ENCODE peak calls at places on chromosomes 13 and 19, in five cellular contexts. U is H1, T is A549, N is HepG2, Y is GM12878. G is an unnamed sample.

GRCh38 chr13:73171242-73171641 is 112.4 kb downstream of the KLF5 start:
- DNase-seq in U (no peak), Y (no peak), N (no peak), T (no peak), G (no peak)

GRCh38 chr19:28481674-28482073 is 731.3 kb downstream of the UQCRFS1 start:
- DNase-seq in T (no peak), U (no peak), N (no peak), Y (no peak), G (no peak)

GRCh38 chr13:42836930-42837329 is 55.5 kb downstream of the FAM216B start:
- DNase-seq in N (no peak), U (no peak), T (peak), Y (no peak), G (no peak)

GRCh38 chr19:29516358-29516725 is 9.5 kb upstream of the VSTM2B start:
- DNase-seq in T (no peak), N (no peak), U (no peak), Y (no peak), G (no peak)

GRCh38 chr19:12872255-12872654 is 9.0 kb downstream of the DNASE2 start:
- DNase-seq in Y (no peak), T (no peak), N (no peak), U (no peak), G (no peak)

GRCh38 chr19:38788478-38789243 is at the start of gene LGALS7B:
- DNase-seq in N (no peak), T (no peak), Y (no peak), U (no peak), G (no peak)

GRCh38 chr19:46000497-46001246 is 5.4 kb downstream of the CCDC61 start:
- DNase-seq in N (no peak), U (peak), Y (no peak), T (no peak), G (peak)

GRCh38 chr19:14061081-14061749 is 661 bp downstream of the PALM3 start:
- DNase-seq in N (peak), Y (no peak), U (no peak), T (no peak), G (no peak)

GRCh38 chr19:55005684-55006488 is 32.2 kb downstream of the GP6 start:
- DNase-seq in U (no peak), T (peak), N (peak), Y (peak), G (peak)

GRCh38 chr19:3186377-3186688 is 603 bp downstream of the NCLN start:
- DNase-seq in T (no peak), Y (no peak), U (no peak), N (no peak), G (no peak)

GRCh38 chr13:57629391-57629804 is 2.1 kb upstream of the PCDH17 start:
- DNase-seq in T (no peak), N (no peak), U (no peak), Y (no peak), G (no peak)

GRCh38 chr19:29119582-29119981 is 93.4 kb downstream of the UQCRFS1 start:
- DNase-seq in N (no peak), Y (no peak), T (no peak), U (peak), G (no peak)

GRCh38 chr13:84653915-84654534 is 771.8 kb upstream of the SLITRK1 start:
- DNase-seq in U (no peak), T (no peak), N (no peak), Y (no peak), G (no peak)

GRCh38 chr13:84654654-84655244 is 772.5 kb upstream of the SLITRK1 start:
- DNase-seq in U (peak), T (no peak), Y (no peak), N (no peak), G (no peak)

GRCh38 chr13:84649853-84650252 is 767.6 kb upstream of the SLITRK1 start:
- DNase-seq in T (no peak), U (no peak), N (no peak), Y (no peak), G (no peak)

GRCh38 chr13:84648069-84648640 is 765.9 kb upstream of the SLITRK1 start:
- DNase-seq in N (no peak), Y (no peak), U (no peak), T (no peak), G (no peak)

DNA sequence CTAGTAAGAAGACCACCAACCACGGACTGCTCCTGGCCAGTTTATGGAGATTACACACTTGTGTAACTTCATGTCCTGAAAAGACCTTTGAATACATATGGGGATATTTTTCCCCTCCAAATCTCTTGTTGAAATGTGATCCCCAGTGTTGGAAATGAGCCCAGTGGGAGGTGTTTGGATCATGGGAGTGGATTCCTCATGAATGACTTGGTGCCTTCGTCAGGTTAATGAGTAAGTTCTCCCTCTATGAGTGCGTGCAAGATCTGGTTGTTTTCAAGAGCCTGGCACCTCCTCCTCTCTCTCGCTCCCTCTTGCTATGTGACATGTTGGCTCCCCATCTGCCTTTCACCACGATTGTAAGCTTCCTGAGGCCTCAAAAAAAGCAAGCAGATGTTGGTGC is 769.0 kb upstream of the SLITRK1 start:
- DNase-seq in N (peak), Y (no peak), T (no peak), U (no peak), G (no peak)
- TF ChIP-seq KDM1A in N (no peak), Y (no peak), T (no peak), U (no peak), G (no peak)

DNA sequence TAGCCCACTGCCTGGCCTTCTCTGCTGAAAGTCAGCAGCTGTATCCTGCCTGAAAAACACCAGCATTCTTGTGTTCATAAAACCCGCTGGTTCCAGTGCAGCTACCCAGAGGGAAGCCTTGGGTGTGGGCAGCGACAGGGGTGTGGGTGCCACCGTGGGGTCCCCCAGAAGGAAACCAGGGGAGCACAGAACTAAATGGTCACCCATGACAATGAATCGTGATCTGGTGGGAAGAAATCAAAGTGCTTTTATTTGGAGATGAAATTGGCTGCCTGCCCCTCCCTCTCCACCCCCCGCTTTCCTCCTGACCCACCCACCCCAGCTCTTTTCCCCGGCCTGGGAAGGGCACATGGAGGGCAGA is 13.7 kb downstream of the RASA3 start:
- DNase-seq in N (no peak), U (no peak), Y (no peak), T (peak), G (no peak)
- TF ChIP-seq RFX5 in N (no peak), U (no peak), Y (no peak), T (no peak), G (no peak)

DNA sequence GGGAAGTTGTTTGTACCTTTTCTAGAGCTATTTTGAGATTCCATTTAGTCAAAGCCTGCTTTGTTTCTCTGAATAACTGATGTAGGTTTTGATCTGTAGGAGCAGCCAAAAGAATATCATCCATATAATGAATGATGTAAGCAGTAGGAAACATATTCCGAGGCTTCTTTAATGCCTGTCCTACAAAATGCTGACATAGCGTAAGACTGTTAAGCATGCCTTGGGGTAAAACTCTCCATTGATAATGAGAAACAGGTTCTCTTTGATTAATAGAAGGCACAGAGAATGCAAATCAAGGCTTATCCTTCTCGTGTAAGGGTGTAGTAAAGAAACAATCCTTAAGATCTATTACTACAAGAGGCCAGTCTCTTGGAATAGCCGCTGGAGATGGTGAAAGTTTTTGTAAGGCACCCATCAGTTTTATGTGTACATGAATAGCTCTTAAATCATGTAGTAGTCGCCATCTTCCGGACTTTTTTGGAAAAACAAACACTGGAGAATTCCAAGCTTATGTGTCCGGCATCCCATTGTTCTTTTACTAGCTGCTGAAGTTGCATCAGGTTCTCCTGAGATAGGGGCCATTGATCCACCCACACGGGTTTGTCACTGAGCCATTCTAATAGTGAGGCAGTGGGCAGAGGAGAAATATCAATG is 13.5 kb downstream of the FPR3 start:
- DNase-seq in T (no peak), U (no peak), Y (no peak), N (peak), G (peak)
- TF ChIP-seq KDM1A in T (no peak), U (no peak), Y (no peak), N (no peak), G (no peak)

GRCh38 chr13:114236224-114236623 is 1.5 kb downstream of the CDC16 start:
- DNase-seq in Y (no peak), U (no peak), N (no peak), T (no peak), G (no peak)

GRCh38 chr13:114237415-114238112 is 2.9 kb downstream of the CDC16 start:
- DNase-seq in N (no peak), T (no peak), U (no peak), Y (no peak), G (no peak)

GRCh38 chr13:114235697-114236096 is 1.0 kb downstream of the CDC16 start:
- DNase-seq in U (no peak), T (no peak), N (peak), Y (no peak), G (no peak)

GRCh38 chr13:114234266-114234644 is 442 bp upstream of the CDC16 start:
- DNase-seq in T (no peak), U (no peak), N (no peak), Y (no peak), G (no peak)

DNA sequence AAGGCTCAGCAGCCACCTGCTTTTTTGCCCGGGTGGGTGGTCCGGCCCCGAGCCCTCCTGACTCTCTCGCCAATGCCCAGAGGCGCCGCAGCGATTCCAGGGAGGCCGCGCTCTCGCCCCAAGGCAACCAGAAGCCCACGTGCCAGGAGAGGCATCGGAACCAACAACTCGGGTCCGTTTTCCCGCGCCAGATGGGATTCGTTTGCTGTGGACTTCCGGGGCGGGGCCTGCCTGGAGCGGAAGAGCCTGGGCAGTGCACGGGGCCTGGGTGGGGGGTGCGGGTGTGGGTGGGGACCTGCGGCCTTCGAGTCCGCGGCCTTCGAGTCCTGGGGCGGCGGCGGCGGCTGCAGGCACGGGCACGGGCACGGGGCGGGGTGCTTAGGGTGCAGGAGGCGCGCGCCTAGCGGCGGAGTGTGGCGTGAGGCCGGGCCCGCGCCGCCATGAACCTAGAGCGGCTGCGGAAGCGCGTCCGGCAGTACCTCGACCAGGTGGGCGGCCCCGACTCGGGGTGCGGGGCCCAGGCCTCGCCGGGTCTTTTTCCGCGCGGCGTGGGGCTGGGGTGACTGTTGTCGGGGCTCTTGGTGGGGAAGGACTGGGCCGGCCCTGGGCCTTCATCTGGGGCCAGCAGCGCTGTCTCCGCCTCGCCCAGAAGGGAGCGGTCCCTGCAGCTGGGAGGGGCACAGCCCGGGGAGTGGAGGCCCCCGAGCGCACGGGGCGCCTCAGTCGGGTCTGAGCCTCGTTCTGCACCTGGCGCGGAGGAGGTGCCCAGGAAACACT is at the start of gene CDC16:
- DNase-seq in Y (peak), T (peak), N (peak), U (peak), G (peak)
- TF ChIP-seq RFX5 in Y (no peak), T (no peak), N (no peak), U (no peak), G (no peak)

GRCh38 chr19:50368649-50369570 is 3.5 kb upstream of the NAPSA start:
- DNase-seq in T (peak), U (peak), Y (peak), N (peak), G (peak)
- TF ChIP-seq KDM1A in T (no peak), U (no peak), Y (no peak), N (no peak), G (no peak)

GRCh38 chr19:17902701-17903100 is 30.1 kb upstream of the CCDC124 start:
- DNase-seq in U (no peak), Y (no peak), N (no peak), T (no peak), G (no peak)
- TF ChIP-seq RFX5 in U (no peak), Y (no peak), N (no peak), T (no peak), G (no peak)

DNA sequence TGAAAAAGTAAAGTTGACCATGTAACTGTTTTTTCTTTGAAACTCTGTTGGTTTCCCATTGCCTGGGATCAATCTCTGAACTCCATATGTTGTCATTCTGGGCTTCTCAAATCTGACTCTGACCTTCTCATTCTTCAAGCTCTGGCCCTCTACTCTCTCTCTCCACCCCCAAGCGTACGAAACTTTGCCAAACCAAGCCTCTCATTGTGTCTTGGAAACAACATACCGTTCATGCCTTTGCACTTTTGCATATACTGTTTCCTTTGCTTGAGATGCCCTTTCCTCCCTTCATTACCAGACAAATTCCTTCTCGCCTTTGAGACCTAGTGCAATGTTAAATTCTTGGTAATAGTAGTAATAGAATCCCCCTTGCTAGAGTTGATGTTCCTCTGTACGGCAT is 113.7 kb downstream of the OLFM4 start:
- DNase-seq in T (no peak), U (no peak), N (no peak), Y (no peak), G (no peak)
- TF ChIP-seq KDM1A in T (no peak), U (no peak), N (no peak), Y (no peak), G (no peak)

GRCh38 chr13:46197299-46197975 is 14.3 kb upstream of the LRRC63 start:
- DNase-seq in U (no peak), T (no peak), N (no peak), Y (no peak), G (no peak)
- TF ChIP-seq RFX5 in U (no peak), T (no peak), N (no peak), Y (no peak), G (no peak)

GRCh38 chr19:33424181-33424580 is 50.7 kb downstream of the CEBPG start:
- DNase-seq in U (no peak), N (no peak), T (no peak), Y (no peak), G (no peak)

GRCh38 chr19:33427801-33428626 is 54.5 kb downstream of the CEBPG start:
- DNase-seq in N (no peak), U (no peak), Y (no peak), T (no peak), G (no peak)

GRCh38 chr19:33429891-33430673 is 56.6 kb downstream of the CEBPG start:
- DNase-seq in U (no peak), N (no peak), T (no peak), Y (no peak), G (no peak)

GRCh38 chr19:33428627-33429013 is 55.1 kb downstream of the CEBPG start:
- DNase-seq in U (no peak), Y (no peak), N (no peak), T (no peak), G (no peak)

GRCh38 chr19:33426621-33427475 is 53.3 kb downstream of the CEBPG start:
- DNase-seq in T (no peak), U (no peak), Y (no peak), N (no peak), G (no peak)
- TF ChIP-seq KDM1A in T (no peak), U (no peak), Y (no peak), N (no peak), G (no peak)

GRCh38 chr19:48818234-48818823 is 7.5 kb upstream of the BCAT2 start:
- DNase-seq in U (no peak), N (no peak), T (no peak), Y (no peak), G (no peak)

GRCh38 chr19:48814895-48815294 is 4.1 kb upstream of the BCAT2 start:
- DNase-seq in T (no peak), Y (no peak), N (no peak), U (no peak), G (no peak)

GRCh38 chr19:48813123-48813911 is 2.5 kb upstream of the BCAT2 start:
- DNase-seq in Y (no peak), T (no peak), N (peak), U (peak), G (peak)

GRCh38 chr19:48817585-48818124 is 6.8 kb upstream of the BCAT2 start:
- DNase-seq in N (no peak), T (no peak), U (no peak), Y (no peak), G (no peak)

GRCh38 chr19:48815870-48816501 is 5.2 kb upstream of the BCAT2 start:
- DNase-seq in U (no peak), N (peak), Y (no peak), T (peak), G (no peak)
- TF ChIP-seq RFX5 in U (no peak), N (no peak), Y (no peak), T (no peak), G (no peak)

G was measured in K562.